ENCODE peak calls at places on chromosomes 5 and 9, in eight cellular contexts. One of them, this sample, is unnamed.
A peak's percentile ranks its signal among the peaks of the same experiment; 100 is the strongest.

GRCh38 chr5:125093776-125094175 is 347.3 kb upstream of the ZNF608 start:
- DNase-seq in tibial artery: no peak
- DNase-seq in effector memory CD4-positive, alpha-beta T cell: no peak
- DNase-seq in right cardiac atrium: no peak
- DNase-seq in heart right ventricle: no peak
- DNase-seq in HCT116: peak; percentile 47
- DNase-seq in fibroblast of pulmonary artery: peak; percentile 91
- DNase-seq in adrenal gland: no peak
- DNase-seq in this sample: peak; percentile 65

GRCh38 chr5:180553530-180553929 is 37.8 kb downstream of the SCGB3A1 start:
- DNase-seq in adrenal gland: no peak
- DNase-seq in right cardiac atrium: no peak
- DNase-seq in effector memory CD4-positive, alpha-beta T cell: no peak
- DNase-seq in heart right ventricle: no peak
- DNase-seq in fibroblast of pulmonary artery: no peak
- DNase-seq in HCT116: no peak
- DNase-seq in tibial artery: no peak
- DNase-seq in this sample: no peak

GRCh38 chr5:59873113-59873512 is 20.4 kb downstream of the PDE4D start:
- DNase-seq in HCT116: no peak
- DNase-seq in fibroblast of pulmonary artery: peak; percentile 52
- DNase-seq in effector memory CD4-positive, alpha-beta T cell: no peak
- DNase-seq in heart right ventricle: no peak
- DNase-seq in right cardiac atrium: no peak
- DNase-seq in adrenal gland: no peak
- DNase-seq in tibial artery: no peak
- DNase-seq in this sample: peak; percentile 64

GRCh38 chr9:112925058-112925641 is 34.5 kb upstream of the SLC46A2 start:
- DNase-seq in HCT116: peak; percentile 39
- DNase-seq in tibial artery: no peak
- DNase-seq in heart right ventricle: no peak
- DNase-seq in fibroblast of pulmonary artery: peak; percentile 47
- DNase-seq in effector memory CD4-positive, alpha-beta T cell: no peak
- DNase-seq in adrenal gland: no peak
- DNase-seq in right cardiac atrium: no peak
- DNase-seq in this sample: no peak

GRCh38 chr9:108444400-108445358 is 411.1 kb downstream of the ACTL7B start:
- DNase-seq in heart right ventricle: no peak
- DNase-seq in adrenal gland: peak; percentile 47
- DNase-seq in HCT116: peak; percentile 90
- DNase-seq in effector memory CD4-positive, alpha-beta T cell: no peak
- DNase-seq in right cardiac atrium: no peak
- DNase-seq in fibroblast of pulmonary artery: peak; percentile 91
- DNase-seq in tibial artery: no peak
- DNase-seq in this sample: peak; percentile 86

GRCh38 chr5:52015760-52016159 is 632.5 kb downstream of the ISL1 start:
- DNase-seq in effector memory CD4-positive, alpha-beta T cell: no peak
- DNase-seq in heart right ventricle: no peak
- DNase-seq in HCT116: no peak
- DNase-seq in right cardiac atrium: no peak
- DNase-seq in adrenal gland: peak; percentile 31
- DNase-seq in fibroblast of pulmonary artery: no peak
- DNase-seq in tibial artery: no peak
- DNase-seq in this sample: no peak

GRCh38 chr5:177364159-177364962 is 6.6 kb downstream of the RGS14 start:
- DNase-seq in right cardiac atrium: no peak
- DNase-seq in tibial artery: no peak
- DNase-seq in heart right ventricle: no peak
- DNase-seq in HCT116: no peak
- DNase-seq in fibroblast of pulmonary artery: peak; percentile 43
- DNase-seq in effector memory CD4-positive, alpha-beta T cell: no peak
- DNase-seq in adrenal gland: no peak
- DNase-seq in this sample: no peak

GRCh38 chr9:129336601-129337286 is 158.7 kb upstream of the IER5L start:
- DNase-seq in adrenal gland: no peak
- DNase-seq in effector memory CD4-positive, alpha-beta T cell: no peak
- DNase-seq in HCT116: no peak
- DNase-seq in fibroblast of pulmonary artery: peak; percentile 69
- DNase-seq in tibial artery: no peak
- DNase-seq in right cardiac atrium: peak; percentile 81
- DNase-seq in heart right ventricle: no peak
- DNase-seq in this sample: no peak

GRCh38 chr5:148820778-148821395 is 5.5 kb upstream of the ADRB2 start:
- DNase-seq in fibroblast of pulmonary artery: peak; percentile 66
- DNase-seq in HCT116: peak; percentile 31
- DNase-seq in adrenal gland: peak; percentile 35
- DNase-seq in tibial artery: no peak
- DNase-seq in right cardiac atrium: no peak
- DNase-seq in heart right ventricle: no peak
- DNase-seq in effector memory CD4-positive, alpha-beta T cell: no peak
- DNase-seq in this sample: no peak

GRCh38 chr9:134916161-134916665 is 1.5 kb downstream of the FCN1 start:
- DNase-seq in right cardiac atrium: peak; percentile 39
- DNase-seq in effector memory CD4-positive, alpha-beta T cell: no peak
- DNase-seq in fibroblast of pulmonary artery: no peak
- DNase-seq in adrenal gland: no peak
- DNase-seq in HCT116: no peak
- DNase-seq in tibial artery: peak; percentile 41
- DNase-seq in heart right ventricle: no peak
- DNase-seq in this sample: no peak

GRCh38 chr9:2299843-2300205 is 284.7 kb downstream of the SMARCA2 start:
- DNase-seq in right cardiac atrium: no peak
- DNase-seq in tibial artery: no peak
- DNase-seq in heart right ventricle: no peak
- DNase-seq in effector memory CD4-positive, alpha-beta T cell: no peak
- DNase-seq in fibroblast of pulmonary artery: peak; percentile 22
- DNase-seq in HCT116: no peak
- DNase-seq in adrenal gland: no peak
- DNase-seq in this sample: no peak

GRCh38 chr9:111730937-111731567 is 63.7 kb downstream of the SHOC1 start:
- DNase-seq in adrenal gland: no peak
- DNase-seq in fibroblast of pulmonary artery: peak; percentile 83
- DNase-seq in effector memory CD4-positive, alpha-beta T cell: no peak
- DNase-seq in tibial artery: no peak
- DNase-seq in HCT116: no peak
- DNase-seq in heart right ventricle: no peak
- DNase-seq in right cardiac atrium: no peak
- DNase-seq in this sample: peak; percentile 59

GRCh38 chr5:158979749-158980521 is 119.8 kb downstream of the EBF1 start:
- DNase-seq in fibroblast of pulmonary artery: peak; percentile 54
- DNase-seq in adrenal gland: peak; percentile 59
- DNase-seq in HCT116: no peak
- DNase-seq in right cardiac atrium: peak; percentile 89
- DNase-seq in heart right ventricle: peak; percentile 57
- DNase-seq in tibial artery: peak; percentile 87
- DNase-seq in effector memory CD4-positive, alpha-beta T cell: no peak
- DNase-seq in this sample: no peak

GRCh38 chr5:147661576-147661975 is 121.0 kb downstream of the JAKMIP2 start:
- DNase-seq in tibial artery: no peak
- DNase-seq in fibroblast of pulmonary artery: peak; percentile 30
- DNase-seq in heart right ventricle: no peak
- DNase-seq in adrenal gland: no peak
- DNase-seq in HCT116: no peak
- DNase-seq in effector memory CD4-positive, alpha-beta T cell: no peak
- DNase-seq in right cardiac atrium: no peak
- DNase-seq in this sample: peak; percentile 4

GRCh38 chr5:80960531-80961375 is 590 bp downstream of the RASGRF2 start:
- DNase-seq in right cardiac atrium: peak; percentile 80
- DNase-seq in effector memory CD4-positive, alpha-beta T cell: peak; percentile 15
- DNase-seq in heart right ventricle: peak; percentile 40
- DNase-seq in fibroblast of pulmonary artery: peak; percentile 18
- DNase-seq in tibial artery: no peak
- DNase-seq in adrenal gland: no peak
- DNase-seq in HCT116: no peak
- DNase-seq in this sample: no peak

GRCh38 chr5:151863566-151863965 is 61.1 kb downstream of the GLRA1 start:
- DNase-seq in adrenal gland: no peak
- DNase-seq in fibroblast of pulmonary artery: no peak
- DNase-seq in right cardiac atrium: no peak
- DNase-seq in effector memory CD4-positive, alpha-beta T cell: no peak
- DNase-seq in HCT116: no peak
- DNase-seq in tibial artery: no peak
- DNase-seq in heart right ventricle: no peak
- DNase-seq in this sample: no peak

GRCh38 chr5:62333250-62333800 is 27.3 kb downstream of the KIF2A start:
- DNase-seq in adrenal gland: no peak
- DNase-seq in heart right ventricle: no peak
- DNase-seq in effector memory CD4-positive, alpha-beta T cell: no peak
- DNase-seq in tibial artery: no peak
- DNase-seq in fibroblast of pulmonary artery: no peak
- DNase-seq in HCT116: no peak
- DNase-seq in right cardiac atrium: no peak
- DNase-seq in this sample: no peak

DNA sequence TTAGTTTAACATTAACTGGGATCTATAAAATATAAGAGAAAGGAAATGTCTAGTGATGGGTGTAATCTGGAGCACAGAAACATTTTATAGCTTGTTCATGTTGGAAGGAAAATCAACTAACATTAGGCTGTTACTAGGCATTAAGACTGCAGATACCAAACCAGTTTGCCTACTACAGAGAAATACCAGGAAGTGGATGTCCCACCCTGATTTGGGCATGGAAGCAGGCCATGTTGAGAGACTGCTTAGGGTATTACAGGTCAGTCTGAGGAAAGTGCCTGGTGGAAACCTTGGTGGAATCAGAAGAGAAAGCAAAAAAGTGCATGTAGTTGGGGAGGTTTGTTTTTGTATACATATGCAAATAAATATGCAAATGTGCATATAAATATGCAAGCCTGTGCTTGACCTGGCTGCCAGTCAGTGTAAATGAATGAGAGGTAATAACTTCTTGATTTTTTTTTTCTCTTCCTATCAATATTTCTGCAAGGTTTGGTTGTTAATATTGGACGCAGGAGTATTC is 9.6 kb upstream of the CCDC112 start:
- DNase-seq in right cardiac atrium: no peak
- DNase-seq in heart right ventricle: no peak
- DNase-seq in effector memory CD4-positive, alpha-beta T cell: no peak
- DNase-seq in adrenal gland: no peak
- DNase-seq in tibial artery: no peak
- DNase-seq in HCT116: no peak
- DNase-seq in fibroblast of pulmonary artery: no peak
- DNase-seq in this sample: no peak
- H3K4me3 ChIP-seq in right cardiac atrium: no peak overlapping the region
- H3K4me3 ChIP-seq in heart right ventricle: no peak overlapping the region
- H3K4me3 ChIP-seq in effector memory CD4-positive, alpha-beta T cell: no peak overlapping the region
- H3K4me3 ChIP-seq in adrenal gland: no peak overlapping the region
- H3K4me3 ChIP-seq in tibial artery: no peak overlapping the region
- H3K4me3 ChIP-seq in HCT116: no peak overlapping the region
- H3K4me3 ChIP-seq in fibroblast of pulmonary artery: no peak overlapping the region
- H3K4me3 ChIP-seq in this sample: no peak overlapping the region

DNA sequence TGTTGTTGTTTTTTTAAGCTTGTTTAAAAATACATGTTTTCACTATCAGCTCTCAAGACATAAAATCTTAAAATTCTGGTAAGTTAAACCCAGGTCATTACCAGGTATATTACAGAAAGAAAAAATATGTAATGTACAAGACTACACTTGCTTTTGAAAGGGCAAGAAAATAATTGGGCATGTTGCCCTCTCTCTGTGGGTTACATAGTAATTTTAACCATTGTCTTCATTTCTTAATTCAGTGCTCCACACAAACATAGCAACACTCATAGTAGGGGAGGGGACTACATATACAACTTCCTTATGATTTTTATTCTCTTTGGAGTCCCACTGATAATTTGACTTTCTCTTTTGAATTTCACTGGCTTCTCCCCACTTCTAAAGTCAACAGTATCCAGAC is 200.4 kb downstream of the ARL15 start:
- DNase-seq in heart right ventricle: no peak
- DNase-seq in right cardiac atrium: no peak
- DNase-seq in adrenal gland: no peak
- DNase-seq in tibial artery: no peak
- DNase-seq in fibroblast of pulmonary artery: peak; percentile 41
- DNase-seq in effector memory CD4-positive, alpha-beta T cell: no peak
- DNase-seq in HCT116: no peak
- DNase-seq in this sample: no peak
- H3K4me3 ChIP-seq in heart right ventricle: no peak overlapping the region
- H3K4me3 ChIP-seq in right cardiac atrium: no peak overlapping the region
- H3K4me3 ChIP-seq in adrenal gland: no peak overlapping the region
- H3K4me3 ChIP-seq in tibial artery: no peak overlapping the region
- H3K4me3 ChIP-seq in fibroblast of pulmonary artery: no peak overlapping the region
- H3K4me3 ChIP-seq in effector memory CD4-positive, alpha-beta T cell: no peak overlapping the region
- H3K4me3 ChIP-seq in HCT116: no peak overlapping the region
- H3K4me3 ChIP-seq in this sample: no peak overlapping the region

DNA sequence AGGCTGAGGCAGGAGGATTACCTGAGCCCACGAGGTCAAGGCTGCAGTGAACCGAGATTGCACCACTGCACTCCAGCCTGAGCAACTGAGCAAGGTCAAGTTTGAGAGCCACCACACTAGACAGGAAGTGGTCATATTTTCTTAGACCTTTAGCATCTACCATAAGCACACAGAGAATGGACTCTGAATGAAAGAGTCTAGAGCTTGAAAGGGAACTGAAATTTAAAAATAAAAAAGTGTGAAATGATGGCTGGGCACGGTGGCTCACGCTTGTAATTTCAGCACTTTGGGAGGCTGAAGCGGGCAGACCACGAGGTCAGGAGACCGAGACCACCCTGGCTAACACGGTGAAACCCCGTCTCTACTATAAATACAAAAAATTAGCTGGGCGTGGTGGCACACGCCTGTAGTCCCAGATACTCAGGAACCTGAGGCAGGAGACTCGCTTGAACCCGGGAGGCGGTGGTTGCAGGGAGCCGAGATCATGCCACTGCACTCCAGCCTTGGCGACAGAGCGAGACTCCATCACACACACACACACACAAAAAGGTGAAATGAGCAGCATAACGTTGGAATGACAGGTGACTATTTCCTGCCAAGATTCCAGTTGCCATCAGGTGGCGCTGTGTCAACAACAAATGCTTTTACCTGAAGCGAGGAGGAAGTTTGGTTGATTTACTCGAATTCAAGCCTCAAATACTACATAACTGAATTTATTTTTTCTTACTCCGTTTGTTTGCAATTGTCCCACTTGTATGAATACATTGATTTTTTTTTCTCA is 21.3 kb upstream of the AK3 start:
- DNase-seq in tibial artery: peak; percentile 84
- DNase-seq in adrenal gland: peak; percentile 77
- DNase-seq in fibroblast of pulmonary artery: peak; percentile 87
- DNase-seq in right cardiac atrium: peak; percentile 77
- DNase-seq in effector memory CD4-positive, alpha-beta T cell: peak; percentile 53
- DNase-seq in HCT116: peak; percentile 78
- DNase-seq in heart right ventricle: peak; percentile 51
- DNase-seq in this sample: peak; percentile 38
- H3K4me3 ChIP-seq in tibial artery: peak overlapping the region; percentile 43
- H3K4me3 ChIP-seq in adrenal gland: no peak overlapping the region
- H3K4me3 ChIP-seq in fibroblast of pulmonary artery: no peak overlapping the region
- H3K4me3 ChIP-seq in right cardiac atrium: peak overlapping the region; percentile 41
- H3K4me3 ChIP-seq in effector memory CD4-positive, alpha-beta T cell: no peak overlapping the region
- H3K4me3 ChIP-seq in HCT116: no peak overlapping the region
- H3K4me3 ChIP-seq in heart right ventricle: peak overlapping the region; percentile 41
- H3K4me3 ChIP-seq in this sample: no peak overlapping the region

DNA sequence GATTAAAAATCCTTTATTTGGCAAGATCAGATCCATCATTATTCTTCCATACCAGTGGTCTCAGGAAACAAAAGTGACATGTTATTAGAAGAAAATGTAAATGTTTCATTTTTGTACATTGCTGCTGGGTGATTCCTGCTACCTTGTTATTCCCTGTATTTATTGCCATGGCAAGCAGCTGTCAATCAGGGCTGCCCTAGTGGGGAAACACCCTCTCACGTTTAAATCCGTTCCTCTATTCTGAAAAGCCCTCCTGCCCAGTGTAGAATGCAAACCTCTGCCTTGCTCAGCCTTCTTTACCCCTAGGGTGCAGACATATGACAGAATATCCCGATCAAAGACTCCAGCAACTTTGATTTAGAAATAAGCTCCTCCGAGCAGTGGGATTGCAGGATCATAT is 66.4 kb downstream of the HRH2 start:
- DNase-seq in HCT116: no peak
- DNase-seq in effector memory CD4-positive, alpha-beta T cell: no peak
- DNase-seq in right cardiac atrium: no peak
- DNase-seq in fibroblast of pulmonary artery: no peak
- DNase-seq in tibial artery: peak; percentile 3
- DNase-seq in adrenal gland: no peak
- DNase-seq in heart right ventricle: no peak
- DNase-seq in this sample: no peak
- H3K4me3 ChIP-seq in HCT116: no peak overlapping the region
- H3K4me3 ChIP-seq in effector memory CD4-positive, alpha-beta T cell: no peak overlapping the region
- H3K4me3 ChIP-seq in right cardiac atrium: no peak overlapping the region
- H3K4me3 ChIP-seq in fibroblast of pulmonary artery: no peak overlapping the region
- H3K4me3 ChIP-seq in tibial artery: no peak overlapping the region
- H3K4me3 ChIP-seq in adrenal gland: no peak overlapping the region
- H3K4me3 ChIP-seq in heart right ventricle: no peak overlapping the region
- H3K4me3 ChIP-seq in this sample: no peak overlapping the region

This sample was measured in skeletal muscle cell.